ENCODE peak calls at places on chromosomes 2 and 18, in ten cellular contexts. O is H7; U is lower leg skin; G is activated CD4-positive, alpha-beta memory T cell treated with anti-CD3 and anti-CD28 coated beads, Interleukin-2, amount 10 ng/mL, durations not matched to agents 7 days and 5 days; I is RCC 7860; L is activated T-helper 1 cell treated with anti-CD3 and anti-CD28 coated beads, Interleukin-2, amount 50 U/mL, for 16 hours; A is upper lobe of right lung; K is T-helper 1 cell; J is HFF-Myc; Z is A172. W is an unnamed sample.

GRCh38 chr2:71714601-71715240 is 261.4 kb downstream of the DYSF start:
- DNase-seq in I (no peak), K (no peak), A (no peak), O (no peak), J (no peak), G (no peak), U (peak; percentile 13), L (no peak), Z (no peak), W (no peak)

GRCh38 chr2:105919826-105920225 is 175.1 kb downstream of the NCK2 start:
- DNase-seq in Z (peak; percentile 21), I (no peak), G (peak; percentile 63), A (no peak), K (peak; percentile 38), L (peak; percentile 31), U (no peak), O (peak; percentile 78), J (peak; percentile 11), W (peak; percentile 12)

GRCh38 chr2:38907743-38908562 is 18.3 kb downstream of the ARHGEF33 start:
- DNase-seq in I (no peak), J (no peak), G (peak; percentile 21), L (no peak), A (no peak), U (no peak), K (peak; percentile 73), O (no peak), Z (no peak), W (no peak)

GRCh38 chr2:226644342-226644957 is 155.2 kb downstream of the IRS1 start:
- DNase-seq in L (no peak), I (peak; percentile 69), G (no peak), Z (no peak), J (no peak), A (no peak), K (no peak), U (no peak), O (no peak), W (no peak)

GRCh38 chr2:234393352-234393751 is 103.5 kb downstream of the ARL4C start:
- DNase-seq in O (no peak), L (no peak), A (no peak), G (no peak), I (no peak), U (no peak), Z (no peak), K (no peak), J (no peak), W (no peak)

GRCh38 chr2:11342561-11343343 is 1.7 kb downstream of the ROCK2 start:
- DNase-seq in J (no peak), I (peak; percentile 62), Z (peak; percentile 67), K (no peak), G (no peak), L (no peak), U (no peak), A (no peak), O (no peak), W (peak; percentile 56)

GRCh38 chr2:45585267-45585861 is 25.7 kb downstream of the SRBD1 start:
- DNase-seq in U (no peak), G (no peak), L (no peak), I (peak; percentile 36), K (peak; percentile 38), A (no peak), J (peak; percentile 10), O (no peak), Z (peak; percentile 44), W (peak; percentile 43)

GRCh38 chr18:79522451-79523220 is 126.9 kb downstream of the NFATC1 start:
- DNase-seq in I (no peak), A (peak; percentile 55), O (peak; percentile 62), Z (no peak), U (peak; percentile 82), K (peak; percentile 62), J (no peak), G (peak; percentile 69), L (peak; percentile 34), W (no peak)

GRCh38 chr2:233081232-233081730 is 21.1 kb downstream of the INPP5D start:
- DNase-seq in J (no peak), K (peak; percentile 90), L (no peak), O (no peak), I (no peak), G (peak; percentile 72), Z (no peak), U (no peak), A (peak; percentile 48), W (no peak)